ENCODE peak calls at places on chromosomes 13 and 19, in nine cellular contexts. Q is stimulated activated CD8-positive, alpha-beta memory T cell treated with anti-CD3 and anti-CD28 coated beads, Interleukin-2, amount 100 ng/mL, for 1 hour; T is sigmoid colon; Y is endodermal cell; C is stimulated activated CD4-positive, alpha-beta T cell treated with anti-CD3 and anti-CD28 coated beads, Interleukin-2, amount 100 ng/mL, for 48 hours; N is lung microvascular endothelial cell; S is left lung; L is left colon; A is amygdala. E is an unnamed sample.
A peak's percentile ranks its signal among the peaks of the same experiment; 100 is the strongest.

GRCh38 chr19:489418-490196 is 6.7 kb upstream of the MADCAM1 start:
- DNase-seq in Q (no peak), T (no peak), Y (peak; percentile 82), C (no peak), N (no peak), S (no peak), L (no peak), A (no peak), E (no peak)

GRCh38 chr19:30441011-30441410 is 68.8 kb downstream of the ZNF536 start:
- DNase-seq in Q (no peak), T (no peak), Y (no peak), C (no peak), N (no peak), S (no peak), L (no peak), A (no peak), E (no peak)

GRCh38 chr19:44706506-44707236 is 7.7 kb downstream of the CEACAM16 start:
- DNase-seq in Q (no peak), T (no peak), Y (no peak), C (no peak), N (no peak), S (no peak), L (no peak), A (no peak), E (no peak)

GRCh38 chr13:51614350-51614786 is 30.1 kb downstream of the WDFY2 start:
- DNase-seq in Q (no peak), T (no peak), Y (no peak), C (peak; percentile 27), N (peak; percentile 51), S (peak; percentile 33), L (peak; percentile 16), A (no peak), E (peak; percentile 30)

GRCh38 chr13:28245465-28245864 is 107.1 kb downstream of the PAN3 start:
- DNase-seq in Q (no peak), T (no peak), Y (no peak), C (no peak), N (no peak), S (no peak), L (no peak), A (no peak), E (no peak)

GRCh38 chr19:14616310-14616870 is 33.5 kb downstream of the CLEC17A start:
- DNase-seq in Q (no peak), T (no peak), Y (no peak), C (no peak), N (no peak), S (no peak), L (no peak), A (no peak), E (no peak)

GRCh38 chr13:90197722-90198121 is 1149.8 kb upstream of the MIR17HG start:
- DNase-seq in Q (no peak), T (no peak), Y (no peak), C (no peak), N (no peak), S (no peak), L (no peak), A (no peak), E (no peak)

GRCh38 chr19:33429891-33430673 is 56.6 kb downstream of the CEBPG start:
- DNase-seq in Q (no peak), T (peak; percentile 46), Y (no peak), C (no peak), N (no peak), S (peak; percentile 19), L (no peak), A (no peak), E (no peak)

GRCh38 chr13:95656386-95657015 is 12.0 kb upstream of the DZIP1 start:
- DNase-seq in Q (no peak), T (no peak), Y (no peak), C (no peak), N (no peak), S (no peak), L (no peak), A (no peak), E (no peak)

GRCh38 chr19:38975214-38975860 is at the start of gene FBXO17:
- DNase-seq in Q (no peak), T (peak; percentile 81), Y (peak; percentile 85), C (no peak), N (peak; percentile 37), S (peak; percentile 40), L (peak; percentile 22), A (no peak), E (no peak)

GRCh38 chr19:1469200-1469935 is 9.6 kb downstream of the C19orf25 start:
- DNase-seq in Q (no peak), T (no peak), Y (peak; percentile 78), C (no peak), N (no peak), S (no peak), L (no peak), A (no peak), E (no peak)

GRCh38 chr13:86665842-86666241 is 866.6 kb upstream of the SLITRK6 start:
- DNase-seq in Q (no peak), T (no peak), Y (no peak), C (no peak), N (no peak), S (no peak), L (no peak), A (no peak), E (no peak)

GRCh38 chr13:29494520-29494919 is 101.0 kb downstream of the SLC7A1 start:
- DNase-seq in Q (no peak), T (no peak), Y (no peak), C (no peak), N (no peak), S (no peak), L (no peak), A (no peak), E (no peak)

GRCh38 chr13:77810430-77810829 is 108.2 kb downstream of the EDNRB start:
- DNase-seq in Q (no peak), T (no peak), Y (no peak), C (no peak), N (peak; percentile 66), S (no peak), L (no peak), A (no peak), E (no peak)